ENCODE peak calls at places on chromosomes 3 and 15, in nine cellular contexts. One of them, this sample, is unnamed.

GRCh38 chr3:190076601-190077444 is 43.9 kb downstream of the P3H2 start:
- DNase-seq in D721Med: no peak
- DNase-seq in stomach: no peak
- DNase-seq in psoas muscle: no peak
- DNase-seq in CD4-positive, alpha-beta T cell: no peak
- DNase-seq in glutamatergic neuron: no peak
- DNase-seq in AG10803: peak; percentile 98
- DNase-seq in HFFc6: peak; percentile 99
- DNase-seq in transverse colon: no peak
- DNase-seq in this sample: no peak

GRCh38 chr3:167876603-167877325 is 141.2 kb downstream of the SERPINI1 start:
- DNase-seq in D721Med: no peak
- DNase-seq in stomach: no peak
- DNase-seq in psoas muscle: no peak
- DNase-seq in CD4-positive, alpha-beta T cell: no peak
- DNase-seq in glutamatergic neuron: no peak
- DNase-seq in AG10803: peak; percentile 85
- DNase-seq in HFFc6: peak; percentile 41
- DNase-seq in transverse colon: no peak
- DNase-seq in this sample: no peak

GRCh38 chr15:51132384-51133139 is 37.9 kb upstream of the TNFAIP8L3 start:
- DNase-seq in D721Med: no peak
- DNase-seq in stomach: no peak
- DNase-seq in psoas muscle: peak; percentile 46
- DNase-seq in CD4-positive, alpha-beta T cell: no peak
- DNase-seq in glutamatergic neuron: peak; percentile 59
- DNase-seq in AG10803: peak; percentile 94
- DNase-seq in HFFc6: peak; percentile 99
- DNase-seq in transverse colon: peak; percentile 49
- DNase-seq in this sample: no peak

GRCh38 chr3:142628806-142629205 is 32.6 kb downstream of the PLS1 start:
- DNase-seq in D721Med: no peak
- DNase-seq in stomach: no peak
- DNase-seq in psoas muscle: no peak
- DNase-seq in CD4-positive, alpha-beta T cell: no peak
- DNase-seq in glutamatergic neuron: no peak
- DNase-seq in AG10803: no peak
- DNase-seq in HFFc6: no peak
- DNase-seq in transverse colon: no peak
- DNase-seq in this sample: no peak

GRCh38 chr3:120145498-120146285 is 51.4 kb upstream of the GSK3B start:
- DNase-seq in D721Med: no peak
- DNase-seq in stomach: no peak
- DNase-seq in psoas muscle: no peak
- DNase-seq in CD4-positive, alpha-beta T cell: no peak
- DNase-seq in glutamatergic neuron: no peak
- DNase-seq in AG10803: peak; percentile 82
- DNase-seq in HFFc6: peak; percentile 75
- DNase-seq in transverse colon: no peak
- DNase-seq in this sample: no peak

GRCh38 chr15:98363955-98364354 is 284.4 kb upstream of the IGF1R start:
- DNase-seq in D721Med: no peak
- DNase-seq in stomach: no peak
- DNase-seq in psoas muscle: no peak
- DNase-seq in CD4-positive, alpha-beta T cell: no peak
- DNase-seq in glutamatergic neuron: no peak
- DNase-seq in AG10803: no peak
- DNase-seq in HFFc6: no peak
- DNase-seq in transverse colon: no peak
- DNase-seq in this sample: no peak

GRCh38 chr3:152760024-152760563 is 74.8 kb upstream of the P2RY1 start:
- DNase-seq in D721Med: no peak
- DNase-seq in stomach: no peak
- DNase-seq in psoas muscle: no peak
- DNase-seq in CD4-positive, alpha-beta T cell: no peak
- DNase-seq in glutamatergic neuron: no peak
- DNase-seq in AG10803: no peak
- DNase-seq in HFFc6: no peak
- DNase-seq in transverse colon: no peak
- DNase-seq in this sample: no peak

GRCh38 chr3:187871204-187871591 is 125.9 kb upstream of the BCL6 start:
- DNase-seq in D721Med: no peak
- DNase-seq in stomach: no peak
- DNase-seq in psoas muscle: no peak
- DNase-seq in CD4-positive, alpha-beta T cell: no peak
- DNase-seq in glutamatergic neuron: no peak
- DNase-seq in AG10803: no peak
- DNase-seq in HFFc6: no peak
- DNase-seq in transverse colon: no peak
- DNase-seq in this sample: no peak

GRCh38 chr3:177478170-177478859 is 281.0 kb upstream of the TBL1XR1 start:
- DNase-seq in D721Med: no peak
- DNase-seq in stomach: peak; percentile 46
- DNase-seq in psoas muscle: no peak
- DNase-seq in CD4-positive, alpha-beta T cell: no peak
- DNase-seq in glutamatergic neuron: no peak
- DNase-seq in AG10803: peak; percentile 100
- DNase-seq in HFFc6: peak; percentile 98
- DNase-seq in transverse colon: no peak
- DNase-seq in this sample: no peak

GRCh38 chr15:33194237-33194636 is 277 bp downstream of the FMN1 start:
- DNase-seq in D721Med: no peak
- DNase-seq in stomach: no peak
- DNase-seq in psoas muscle: no peak
- DNase-seq in CD4-positive, alpha-beta T cell: no peak
- DNase-seq in glutamatergic neuron: no peak
- DNase-seq in AG10803: peak; percentile 1
- DNase-seq in HFFc6: no peak
- DNase-seq in transverse colon: no peak
- DNase-seq in this sample: peak; percentile 9

GRCh38 chr3:48562367-48563095 is 1.1 kb downstream of the UCN2 start:
- DNase-seq in D721Med: no peak
- DNase-seq in stomach: no peak
- DNase-seq in psoas muscle: no peak
- DNase-seq in CD4-positive, alpha-beta T cell: no peak
- DNase-seq in glutamatergic neuron: peak; percentile 53
- DNase-seq in AG10803: no peak
- DNase-seq in HFFc6: no peak
- DNase-seq in transverse colon: no peak
- DNase-seq in this sample: no peak

GRCh38 chr3:48565186-48565585 is 1.6 kb upstream of the UCN2 start:
- DNase-seq in D721Med: no peak
- DNase-seq in stomach: no peak
- DNase-seq in psoas muscle: no peak
- DNase-seq in CD4-positive, alpha-beta T cell: no peak
- DNase-seq in glutamatergic neuron: no peak
- DNase-seq in AG10803: no peak
- DNase-seq in HFFc6: no peak
- DNase-seq in transverse colon: no peak
- DNase-seq in this sample: no peak

GRCh38 chr3:48564667-48565066 is 1.1 kb upstream of the UCN2 start:
- DNase-seq in D721Med: no peak
- DNase-seq in stomach: no peak
- DNase-seq in psoas muscle: no peak
- DNase-seq in CD4-positive, alpha-beta T cell: no peak
- DNase-seq in glutamatergic neuron: no peak
- DNase-seq in AG10803: no peak
- DNase-seq in HFFc6: no peak
- DNase-seq in transverse colon: no peak
- DNase-seq in this sample: no peak

GRCh38 chr3:48564022-48564421 is 441 bp upstream of the UCN2 start:
- DNase-seq in D721Med: peak; percentile 15
- DNase-seq in stomach: peak; percentile 28
- DNase-seq in psoas muscle: peak; percentile 50
- DNase-seq in CD4-positive, alpha-beta T cell: no peak
- DNase-seq in glutamatergic neuron: no peak
- DNase-seq in AG10803: peak; percentile 78
- DNase-seq in HFFc6: peak; percentile 77
- DNase-seq in transverse colon: peak; percentile 37
- DNase-seq in this sample: no peak

DNA sequence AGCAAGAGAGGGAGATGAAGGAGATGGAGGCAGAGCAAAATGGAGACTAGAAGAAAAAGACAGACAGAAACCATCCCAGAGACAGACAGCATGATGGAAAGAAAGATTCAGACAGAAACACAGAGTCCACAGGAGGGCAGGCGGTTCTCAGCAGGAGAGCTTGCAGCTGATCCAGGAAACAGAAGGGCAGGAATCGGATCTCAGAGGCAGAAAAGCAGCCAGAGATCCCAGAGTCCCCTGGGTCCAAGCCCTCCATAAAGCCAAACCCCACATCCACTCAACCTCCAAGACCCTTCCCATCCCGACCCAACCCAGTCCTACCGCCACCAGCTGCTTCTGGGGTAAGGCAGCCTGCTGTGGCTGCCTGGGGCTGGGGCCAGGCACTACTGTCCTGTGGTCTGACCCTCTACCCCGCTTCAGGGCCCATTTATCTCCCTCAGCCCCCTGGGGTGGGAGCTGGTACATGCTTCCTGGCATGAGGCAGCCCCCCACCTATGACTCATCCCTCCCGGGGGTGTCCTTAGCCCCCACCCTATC is at the start of gene UCN2:
- DNase-seq in D721Med: peak; percentile 36
- DNase-seq in stomach: no peak
- DNase-seq in psoas muscle: no peak
- DNase-seq in CD4-positive, alpha-beta T cell: no peak
- DNase-seq in glutamatergic neuron: peak; percentile 50
- DNase-seq in AG10803: peak; percentile 32
- DNase-seq in HFFc6: peak; percentile 24
- DNase-seq in transverse colon: no peak
- DNase-seq in this sample: no peak
- TF ChIP-seq CTCF in D721Med: no peak
- TF ChIP-seq CTCF in stomach: no peak
- TF ChIP-seq CTCF in psoas muscle: no peak
- TF ChIP-seq CTCF in CD4-positive, alpha-beta T cell: no peak
- TF ChIP-seq CTCF in glutamatergic neuron: no peak
- TF ChIP-seq CTCF in AG10803: peak; percentile 34
- TF ChIP-seq CTCF in HFFc6: no peak
- TF ChIP-seq CTCF in transverse colon: no peak
- TF ChIP-seq CTCF in this sample: no peak

GRCh38 chr15:65468229-65468628 is 45.5 kb upstream of the IGDCC4 start:
- DNase-seq in D721Med: no peak
- DNase-seq in stomach: no peak
- DNase-seq in psoas muscle: no peak
- DNase-seq in CD4-positive, alpha-beta T cell: no peak
- DNase-seq in glutamatergic neuron: no peak
- DNase-seq in AG10803: no peak
- DNase-seq in HFFc6: no peak
- DNase-seq in transverse colon: no peak
- DNase-seq in this sample: no peak
- TF ChIP-seq CTCF in D721Med: no peak
- TF ChIP-seq CTCF in stomach: no peak
- TF ChIP-seq CTCF in psoas muscle: no peak
- TF ChIP-seq CTCF in CD4-positive, alpha-beta T cell: no peak
- TF ChIP-seq CTCF in glutamatergic neuron: no peak
- TF ChIP-seq CTCF in AG10803: no peak
- TF ChIP-seq CTCF in HFFc6: no peak
- TF ChIP-seq CTCF in transverse colon: no peak
- TF ChIP-seq CTCF in this sample: no peak

GRCh38 chr3:10835406-10835805 is 19.4 kb downstream of the SLC6A11 start:
- DNase-seq in D721Med: no peak
- DNase-seq in stomach: no peak
- DNase-seq in psoas muscle: no peak
- DNase-seq in CD4-positive, alpha-beta T cell: no peak
- DNase-seq in glutamatergic neuron: no peak
- DNase-seq in AG10803: no peak
- DNase-seq in HFFc6: no peak
- DNase-seq in transverse colon: no peak
- DNase-seq in this sample: no peak
- TF ChIP-seq CTCF in D721Med: peak; percentile 13
- TF ChIP-seq CTCF in stomach: no peak
- TF ChIP-seq CTCF in psoas muscle: no peak
- TF ChIP-seq CTCF in CD4-positive, alpha-beta T cell: no peak
- TF ChIP-seq CTCF in glutamatergic neuron: no peak
- TF ChIP-seq CTCF in AG10803: no peak
- TF ChIP-seq CTCF in HFFc6: no peak
- TF ChIP-seq CTCF in transverse colon: no peak
- TF ChIP-seq CTCF in this sample: no peak

DNA sequence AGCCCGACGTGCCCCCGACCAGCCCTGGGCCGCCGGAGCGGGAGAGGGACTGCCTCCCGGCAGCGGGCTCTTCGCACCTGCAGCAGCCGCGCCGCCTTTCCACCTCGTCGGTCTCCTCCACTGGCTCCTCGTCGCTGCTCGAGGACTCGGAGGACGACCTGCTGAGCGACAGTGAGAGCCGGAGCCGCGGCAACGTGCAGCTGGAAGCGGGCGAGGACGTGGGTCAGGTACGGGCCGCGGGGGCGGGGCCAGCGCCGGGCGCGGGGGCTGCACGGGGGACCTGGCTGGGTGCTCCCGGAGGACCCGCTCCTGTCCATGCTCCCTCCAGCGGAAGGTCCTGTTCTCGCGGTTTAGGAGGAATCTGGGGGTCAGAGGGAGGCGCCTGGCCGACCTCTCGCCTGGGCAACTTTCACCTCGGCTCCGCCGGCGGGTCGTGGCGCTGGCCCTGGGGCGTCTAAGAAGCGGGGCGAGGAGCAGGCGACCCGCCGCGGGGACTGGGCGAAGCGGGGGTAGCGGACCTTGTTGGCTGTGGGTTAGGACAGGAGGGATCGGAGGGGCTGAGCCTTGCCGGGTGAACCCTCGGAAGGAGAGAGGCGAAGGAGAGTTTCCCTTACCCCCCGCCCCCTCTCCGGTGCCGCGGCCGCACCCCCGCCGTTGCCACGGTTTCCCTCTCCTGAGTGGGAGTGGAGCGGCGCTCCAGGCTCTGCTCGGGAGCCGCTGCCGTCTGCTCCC is 682 bp downstream of the ITPKA start:
- DNase-seq in D721Med: no peak
- DNase-seq in stomach: peak; percentile 43
- DNase-seq in psoas muscle: peak; percentile 30
- DNase-seq in CD4-positive, alpha-beta T cell: no peak
- DNase-seq in glutamatergic neuron: no peak
- DNase-seq in AG10803: no peak
- DNase-seq in HFFc6: no peak
- DNase-seq in transverse colon: peak; percentile 46
- DNase-seq in this sample: peak; percentile 52
- TF ChIP-seq CTCF in D721Med: no peak
- TF ChIP-seq CTCF in stomach: no peak
- TF ChIP-seq CTCF in psoas muscle: no peak
- TF ChIP-seq CTCF in CD4-positive, alpha-beta T cell: no peak
- TF ChIP-seq CTCF in glutamatergic neuron: no peak
- TF ChIP-seq CTCF in AG10803: no peak
- TF ChIP-seq CTCF in HFFc6: peak; percentile 32
- TF ChIP-seq CTCF in transverse colon: no peak
- TF ChIP-seq CTCF in this sample: peak; percentile 25

This sample was measured in progenitor cell of endocrine pancreas.